ENCODE peak calls at places on chromosomes 12 and 14, in five cellular contexts. T is CD8-positive, alpha-beta memory T cell; X is PC-3; P is foreskin fibroblast; U is right cardiac atrium. N is an unnamed sample.

GRCh38 chr14:74438351-74438915 is 12.4 kb upstream of the SYNDIG1L start:
- DNase-seq in P (no peak), X (peak; percentile 14), T (no peak), U (no peak), N (no peak)

GRCh38 chr12:16330554-16330953 is 16.9 kb upstream of the MGST1 start:
- DNase-seq in X (no peak), P (no peak), T (no peak), U (no peak), N (no peak)

GRCh38 chr12:21950649-21951048 is 9.4 kb upstream of the ABCC9 start:
- DNase-seq in X (no peak), U (no peak), P (no peak), T (no peak), N (no peak)

GRCh38 chr14:52840916-52841315 is 49.5 kb upstream of the GNPNAT1 start:
- DNase-seq in U (peak; percentile 39), X (peak; percentile 72), T (no peak), P (peak; percentile 77), N (peak; percentile 33)

GRCh38 chr12:14841761-14842160 is 1.6 kb downstream of the ART4 start:
- DNase-seq in P (peak; percentile 66), T (no peak), X (peak; percentile 79), U (peak; percentile 75), N (no peak)

GRCh38 chr12:12533238-12533829 is 29.3 kb downstream of the DUSP16 start:
- DNase-seq in X (no peak), T (no peak), U (peak; percentile 16), P (no peak), N (peak; percentile 66)

GRCh38 chr14:70188608-70189540 is at the start of gene SLC8A3:
- DNase-seq in T (no peak), P (peak; percentile 57), U (peak; percentile 23), X (no peak), N (peak; percentile 33)

GRCh38 chr14:54946500-54946899 is 43.9 kb upstream of the GCH1 start:
- DNase-seq in P (no peak), U (no peak), X (no peak), T (no peak), N (no peak)

GRCh38 chr14:24307575-24308341 is at the start of gene CIDEB:
- DNase-seq in P (peak; percentile 42), T (peak; percentile 38), U (no peak), X (peak; percentile 76), N (peak; percentile 67)

GRCh38 chr12:45572114-45572513 is 157.4 kb upstream of the ARID2 start:
- DNase-seq in U (no peak), P (no peak), X (no peak), T (no peak), N (no peak)

GRCh38 chr12:41264281-41264680 is 76.2 kb downstream of the PDZRN4 start:
- DNase-seq in U (no peak), P (no peak), T (no peak), X (peak; percentile 35), N (no peak)

GRCh38 chr14:104794641-104795467 is 694 bp downstream of the AKT1 start:
- DNase-seq in U (no peak), P (no peak), T (peak; percentile 24), X (peak; percentile 26), N (no peak)

GRCh38 chr14:91883770-91884169 is 16.4 kb upstream of the TC2N start:
- DNase-seq in T (no peak), P (no peak), X (no peak), U (peak; percentile 81), N (no peak)

GRCh38 chr12:5085896-5086295 is 42.2 kb downstream of the KCNA5 start:
- DNase-seq in P (peak; percentile 71), T (no peak), U (no peak), X (peak; percentile 51), N (no peak)

GRCh38 chr12:71662861-71663560 is 637 bp downstream of the ZFC3H1 start:
- DNase-seq in T (peak; percentile 66), U (peak; percentile 60), P (peak; percentile 45), X (peak; percentile 57), N (peak; percentile 48)

GRCh38 chr14:100640481-100641273 is 53.5 kb upstream of the BEGAIN start:
- DNase-seq in T (peak; percentile 58), P (no peak), U (no peak), X (peak; percentile 19), N (no peak)

GRCh38 chr14:94217116-94217515 is 43.0 kb downstream of the PPP4R4 start:
- DNase-seq in P (no peak), U (no peak), T (no peak), X (no peak), N (no peak)

GRCh38 chr12:54588110-54588831 is at the start of gene PPP1R1A:
- DNase-seq in P (no peak), X (no peak), T (no peak), U (peak; percentile 30), N (no peak)

GRCh38 chr14:39492267-39492666 is 60.0 kb upstream of the FBXO33 start:
- DNase-seq in U (no peak), P (peak; percentile 32), T (no peak), X (peak; percentile 54), N (no peak)

GRCh38 chr14:80567905-80568512 is 356.7 kb upstream of the DIO2 start:
- DNase-seq in T (no peak), U (no peak), X (peak; percentile 96), P (no peak), N (no peak)

GRCh38 chr12:116375278-116375842 is 97.9 kb upstream of the MED13L start:
- DNase-seq in X (no peak), T (no peak), U (no peak), P (no peak), N (no peak)

GRCh38 chr12:51393676-51394545 is 2.7 kb upstream of the GALNT6 start:
- DNase-seq in U (no peak), P (peak; percentile 93), T (peak; percentile 29), X (peak; percentile 96), N (no peak)

GRCh38 chr12:24728366-24728765 is 220.5 kb downstream of the BCAT1 start:
- DNase-seq in P (peak; percentile 9), U (no peak), T (no peak), X (peak; percentile 11), N (no peak)

DNA sequence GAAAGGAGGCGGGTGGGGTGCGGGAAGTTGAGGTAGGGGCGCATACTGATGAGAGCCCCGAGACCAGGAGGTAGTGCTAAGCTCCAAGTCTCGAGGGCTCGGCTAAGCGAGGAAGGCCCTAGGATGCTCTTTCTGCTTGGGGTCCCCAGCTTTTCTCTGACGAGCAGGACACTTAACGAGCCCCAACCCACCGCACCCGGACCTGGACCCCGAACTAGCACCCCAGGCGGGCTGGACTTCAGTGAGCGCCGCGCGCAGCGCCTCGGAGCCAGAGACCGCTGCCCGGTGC is 4.7 kb upstream of the C1QL4 start:
- DNase-seq in U (no peak), T (no peak), P (no peak), X (no peak), N (no peak)
- H3K4me3 ChIP-seq in U (peak overlapping the region; percentile 24), T (no peak overlapping the region), P (no peak overlapping the region), X (no peak overlapping the region), N (peak overlapping the region; percentile 53)

GRCh38 chr14:93116676-93117200 is 1.0 kb upstream of the ITPK1 start:
- DNase-seq in P (no peak), U (no peak), X (no peak), T (no peak), N (no peak)
- H3K4me3 ChIP-seq in P (peak overlapping the region; percentile 65), U (peak overlapping the region; percentile 80), X (peak overlapping the region; percentile 88), T (peak overlapping the region; percentile 79), N (peak overlapping the region; percentile 63)

DNA sequence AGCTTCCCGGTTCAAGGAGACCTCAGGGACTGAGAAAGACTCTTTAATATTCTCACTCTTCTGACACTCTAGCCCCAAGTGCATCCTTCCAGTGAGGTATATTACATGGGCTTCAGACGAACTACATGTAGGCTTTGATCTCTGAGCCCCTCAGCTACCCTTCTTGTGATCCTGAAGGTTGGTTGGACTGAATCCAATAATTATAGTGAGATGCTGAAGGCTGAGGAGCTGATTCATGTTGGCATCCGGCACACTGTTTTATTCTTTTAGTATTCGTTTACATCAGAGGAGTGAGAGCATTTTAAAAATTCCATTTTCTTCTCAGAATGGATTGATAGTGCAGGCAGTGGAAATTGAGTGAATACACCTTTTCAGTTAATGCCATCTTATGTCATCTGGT is 13.8 kb downstream of the TMEM30B start:
- DNase-seq in X (peak; percentile 32), P (no peak), T (no peak), U (no peak), N (no peak)
- H3K4me3 ChIP-seq in X (no peak overlapping the region), P (no peak overlapping the region), T (no peak overlapping the region), U (no peak overlapping the region), N (no peak overlapping the region)

DNA sequence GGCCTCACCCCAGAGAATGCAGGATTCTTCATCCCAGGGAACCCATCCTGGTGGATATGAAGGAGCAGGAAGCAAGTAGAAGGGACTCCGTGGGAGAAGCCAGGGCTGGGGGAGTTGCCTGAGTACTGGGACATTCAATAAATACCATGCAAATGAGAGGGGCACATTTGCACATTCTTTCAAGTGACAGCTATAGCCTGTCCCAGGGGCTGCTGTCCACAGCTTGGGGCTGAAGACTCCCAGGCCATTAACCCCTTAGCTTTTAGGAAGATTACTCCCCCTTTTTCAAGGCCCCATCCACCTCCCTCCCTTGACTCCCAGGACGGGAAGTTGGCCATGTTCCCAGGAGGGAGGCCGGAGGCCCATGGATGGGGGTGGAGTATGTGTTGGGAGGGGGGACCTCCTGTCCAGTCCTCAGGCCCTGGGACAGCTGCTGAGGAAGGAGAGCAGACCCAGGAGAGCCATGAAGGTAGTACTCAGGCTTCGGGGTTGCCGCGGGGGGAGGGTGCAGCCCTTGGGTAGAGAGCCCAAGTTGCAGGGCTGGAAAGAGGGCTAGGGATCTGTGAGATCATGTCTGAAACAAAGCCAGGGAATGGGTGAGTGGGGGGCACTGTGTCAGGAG is 974 bp upstream of the TNS2 start:
- DNase-seq in X (no peak), T (no peak), U (peak; percentile 87), P (peak; percentile 79), N (no peak)
- H3K4me3 ChIP-seq in X (peak overlapping the region; percentile 67), T (no peak overlapping the region), U (peak overlapping the region; percentile 72), P (peak overlapping the region; percentile 77), N (no peak overlapping the region)